ENCODE peak calls at places on chromosomes 3 and 15, in eight cellular contexts. H is GM23338; A is gastroesophageal sphincter; U is activated CD8-positive, alpha-beta T cell treated with anti-CD3 and anti-CD28 coated beads, Interleukin-2, amount 10 ng/mL, durations not matched to agents 7 days and 5 days; N is central memory CD8-positive, alpha-beta T cell; T is CD4-positive, CD25-positive, alpha-beta regulatory T cell; W is stimulated activated naive CD8-positive, alpha-beta T cell treated with anti-CD3 and anti-CD28 coated beads, Interleukin-15, amount 100 ng/mL, for 72 hours; L is lung. E is an unnamed sample.

GRCh38 chr15:75533945-75534344 is 45.2 kb downstream of the PTPN9 start:
- ATAC-seq in H (no peak), A (no peak), U (no peak), N (no peak), T (no peak), W (no peak), L (no peak), E (peak)

GRCh38 chr3:9793161-9793781 is 389 bp downstream of the ARPC4 start:
- ATAC-seq in H (peak), A (peak), U (peak), N (no peak), T (no peak), W (peak), L (peak), E (peak)

GRCh38 chr3:159620873-159621272 is 367.8 kb upstream of the IL12A start:
- ATAC-seq in H (no peak), A (no peak), U (no peak), N (no peak), T (no peak), W (no peak), L (no peak), E (no peak)

GRCh38 chr15:92625297-92625980 is 30.1 kb downstream of the FAM174B start:
- ATAC-seq in H (no peak), A (no peak), U (no peak), N (no peak), T (peak), W (peak), L (no peak), E (peak)

GRCh38 chr3:48595526-48596121 is 495 bp upstream of the COL7A1 start:
- ATAC-seq in H (peak), A (peak), U (no peak), N (no peak), T (no peak), W (peak), L (peak), E (no peak)

GRCh38 chr3:171342783-171343420 is 117.3 kb downstream of the TNIK start:
- ATAC-seq in H (no peak), A (no peak), U (no peak), N (no peak), T (no peak), W (no peak), L (no peak), E (peak)

GRCh38 chr15:69398541-69398940 is 15.6 kb upstream of the KIF23 start:
- ATAC-seq in H (no peak), A (no peak), U (no peak), N (no peak), T (no peak), W (no peak), L (no peak), E (no peak)

GRCh38 chr3:17404548-17404947 is 337.9 kb downstream of the TBC1D5 start:
- ATAC-seq in H (no peak), A (no peak), U (no peak), N (no peak), T (no peak), W (no peak), L (no peak), E (no peak)

GRCh38 chr3:197380786-197381185 is 82.4 kb upstream of the DLG1 start:
- ATAC-seq in H (no peak), A (no peak), U (no peak), N (no peak), T (no peak), W (no peak), L (no peak), E (peak)

GRCh38 chr3:54062546-54062945 is 59.8 kb upstream of the CACNA2D3 start:
- ATAC-seq in H (no peak), A (no peak), U (no peak), N (no peak), T (no peak), W (no peak), L (no peak), E (no peak)

GRCh38 chr3:56819016-56819809 is 17.5 kb upstream of the ARHGEF3 start:
- ATAC-seq in H (no peak), A (no peak), U (no peak), N (no peak), T (no peak), W (no peak), L (no peak), E (no peak)

GRCh38 chr3:107217161-107217560 is 160.1 kb upstream of the CCDC54 start:
- ATAC-seq in H (no peak), A (no peak), U (no peak), N (no peak), T (no peak), W (no peak), L (no peak), E (no peak)

GRCh38 chr15:93771429-93772020 is 459.8 kb upstream of the MCTP2 start:
- ATAC-seq in H (no peak), A (no peak), U (no peak), N (no peak), T (no peak), W (no peak), L (no peak), E (no peak)

GRCh38 chr15:25613113-25613512 is 174.3 kb upstream of the UBE3A start:
- ATAC-seq in H (no peak), A (no peak), U (no peak), N (no peak), T (no peak), W (no peak), L (no peak), E (no peak)

GRCh38 chr3:133424937-133425869 is 25.3 kb downstream of the BFSP2 start:
- ATAC-seq in H (no peak), A (no peak), U (no peak), N (no peak), T (peak), W (no peak), L (no peak), E (no peak)

GRCh38 chr15:98920091-98920880 is 87.3 kb downstream of the PGPEP1L start:
- ATAC-seq in H (no peak), A (no peak), U (no peak), N (no peak), T (no peak), W (peak), L (no peak), E (no peak)

GRCh38 chr15:90419738-90420487 is 31.9 kb downstream of the IQGAP1 start:
- ATAC-seq in H (peak), A (peak), U (peak), N (peak), T (peak), W (peak), L (no peak), E (peak)

GRCh38 chr3:100335137-100335833 is 728 bp downstream of the NIT2 start:
- ATAC-seq in H (peak), A (no peak), U (no peak), N (no peak), T (no peak), W (peak), L (no peak), E (no peak)

GRCh38 chr15:29518442-29518841 is 248.8 kb upstream of the NSMCE3 start:
- ATAC-seq in H (no peak), A (no peak), U (no peak), N (no peak), T (no peak), W (no peak), L (no peak), E (no peak)

GRCh38 chr3:46222435-46223161 is 14.5 kb upstream of the CCR1 start:
- ATAC-seq in H (no peak), A (peak), U (no peak), N (no peak), T (no peak), W (no peak), L (no peak), E (no peak)

GRCh38 chr3:184184546-184185234 is 1.3 kb upstream of the ABCF3 start:
- ATAC-seq in H (no peak), A (no peak), U (no peak), N (no peak), T (no peak), W (no peak), L (no peak), E (no peak)

GRCh38 chr3:113271594-113272368 is 60.4 kb downstream of the BOC start:
- ATAC-seq in H (no peak), A (no peak), U (no peak), N (no peak), T (no peak), W (no peak), L (no peak), E (no peak)

GRCh38 chr15:77819841-77820728 is 187.4 kb upstream of the LINGO1 start:
- ATAC-seq in H (peak), A (no peak), U (peak), N (no peak), T (no peak), W (peak), L (no peak), E (no peak)

GRCh38 chr15:94252223-94252766 is 20.9 kb downstream of the MCTP2 start:
- ATAC-seq in H (no peak), A (no peak), U (no peak), N (peak), T (no peak), W (no peak), L (no peak), E (peak)

GRCh38 chr3:186917660-186918312 is 12.5 kb upstream of the ST6GAL1 start:
- ATAC-seq in H (no peak), A (no peak), U (peak), N (no peak), T (no peak), W (peak), L (peak), E (no peak)

GRCh38 chr15:77489647-77490046 is 69.0 kb downstream of the HMG20A start:
- ATAC-seq in H (peak), A (no peak), U (no peak), N (no peak), T (no peak), W (no peak), L (no peak), E (no peak)

E was measured in activated T-helper 17 cell treated with anti-CD3 and anti-CD28 coated beads, Interleukin-2, amount 50 U/mL, for 72 hours.